ENCODE peak calls at places on chromosomes 13 and 19, in seven cellular contexts. G is tibial artery; Q is thoracic aorta; J is IMR-90; V is effector memory CD4-positive, alpha-beta T cell; L is PC-9; A is CD8-positive, alpha-beta T cell. B is an unnamed sample. For H3K4me1, the result is how much of the 10 kb centered on the place peaks cover.

GRCh38 chr13:79485014-79485441 is 4.1 kb downstream of the NDFIP2 start:
- DNase-seq in Q (no peak), V (no peak), L (peak), A (no peak), J (peak), G (no peak), B (no peak)

GRCh38 chr19:49338691-49339363 is 3.6 kb downstream of the CD37 start:
- DNase-seq in J (no peak), L (peak), A (no peak), G (peak), V (no peak), Q (peak), B (peak)

GRCh38 chr13:93786846-93787245 is 560.2 kb downstream of the GPC6 start:
- DNase-seq in L (no peak), Q (no peak), G (no peak), V (no peak), J (no peak), A (no peak), B (no peak)

GRCh38 chr19:18879579-18880373 is 16.2 kb downstream of the CERS1 start:
- DNase-seq in G (no peak), A (no peak), J (no peak), V (no peak), Q (no peak), L (peak), B (no peak)

GRCh38 chr19:10858204-10858828 is 10.1 kb downstream of the C19orf38 start:
- DNase-seq in G (no peak), L (no peak), V (no peak), J (no peak), A (no peak), Q (no peak), B (no peak)

GRCh38 chr19:16068696-16069259 is 7.5 kb upstream of the TPM4 start:
- DNase-seq in Q (no peak), L (no peak), A (no peak), V (no peak), J (no peak), G (peak), B (no peak)

GRCh38 chr19:35433448-35433847 is 14.6 kb upstream of the FFAR2 start:
- DNase-seq in A (no peak), L (no peak), Q (no peak), V (no peak), J (no peak), G (no peak), B (no peak)

GRCh38 chr19:13097331-13098258 is 5.1 kb downstream of the LYL1 start:
- DNase-seq in A (no peak), G (peak), L (no peak), Q (no peak), V (no peak), J (no peak), B (no peak)

GRCh38 chr19:18119243-18120105 is 21.9 kb downstream of the MAST3 start:
- DNase-seq in G (no peak), J (no peak), Q (no peak), L (no peak), A (peak), V (peak), B (no peak)

GRCh38 chr19:47375694-47376588 is 26.8 kb downstream of the DHX34 start:
- DNase-seq in G (no peak), V (no peak), J (no peak), A (no peak), Q (no peak), L (no peak), B (no peak)

GRCh38 chr13:112446867-112447266 is 70.7 kb downstream of the SPACA7 start:
- DNase-seq in V (no peak), L (no peak), J (no peak), Q (no peak), G (no peak), A (no peak), B (peak)

GRCh38 chr13:77310579-77311279 is 16.2 kb downstream of the MYCBP2 start:
- DNase-seq in V (no peak), A (no peak), J (no peak), G (no peak), Q (no peak), L (no peak), B (no peak)
- H3K4me1 ChIP-seq in V (under half), A (half or more), J (under half), G (under half), Q (half or more), L (under half), B (half or more)

DNA sequence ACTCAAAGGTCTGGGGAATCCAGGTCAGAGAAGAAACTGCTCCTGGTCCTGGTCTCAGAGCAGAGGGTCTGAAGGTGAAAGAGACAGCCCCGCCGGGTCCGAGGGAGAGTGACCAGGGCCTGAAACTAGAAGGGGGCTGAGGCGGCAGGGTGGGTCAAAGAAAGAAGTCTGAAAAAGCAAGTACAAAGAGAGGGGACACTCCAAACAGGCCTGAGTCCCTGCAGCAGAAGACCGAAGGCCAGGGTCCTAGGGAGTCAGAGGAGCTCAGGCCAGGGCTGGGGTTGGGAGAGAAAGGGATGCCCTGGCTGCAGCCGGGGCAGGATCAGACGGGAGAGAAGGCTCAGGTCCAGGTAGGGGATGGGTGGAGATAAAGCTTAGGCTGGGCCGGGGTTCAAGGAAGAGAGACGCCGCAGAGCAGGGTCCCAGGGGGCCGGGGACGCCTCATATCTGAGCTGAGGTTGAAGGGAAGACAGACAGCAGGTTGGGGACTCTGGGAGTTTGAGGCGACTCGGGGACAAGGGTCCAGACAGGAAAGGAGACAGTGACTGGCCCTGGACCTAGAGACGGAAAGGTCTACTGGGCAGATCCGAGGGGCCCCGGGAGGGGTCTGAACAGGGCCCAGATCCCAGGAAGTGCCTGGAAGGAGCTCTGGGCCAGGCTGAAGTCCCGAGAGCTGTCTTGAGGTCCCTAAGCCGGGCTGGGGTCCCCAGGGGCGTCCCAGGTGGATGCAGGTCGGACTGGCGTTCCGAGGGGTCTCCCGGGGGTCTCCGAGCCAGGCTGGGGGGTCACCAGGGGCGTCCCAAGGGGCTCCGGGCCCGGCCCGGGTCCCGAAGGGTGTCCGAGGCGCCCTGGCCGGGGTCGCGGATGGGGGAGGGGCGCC is 795 bp downstream of the MLLT1 start:
- DNase-seq in Q (no peak), L (peak), V (no peak), J (no peak), A (no peak), G (no peak), B (no peak)
- H3K4me1 ChIP-seq in Q (half or more), L (under half), V (under half), J (under half), A (under half), G (under half), B (half or more)

DNA sequence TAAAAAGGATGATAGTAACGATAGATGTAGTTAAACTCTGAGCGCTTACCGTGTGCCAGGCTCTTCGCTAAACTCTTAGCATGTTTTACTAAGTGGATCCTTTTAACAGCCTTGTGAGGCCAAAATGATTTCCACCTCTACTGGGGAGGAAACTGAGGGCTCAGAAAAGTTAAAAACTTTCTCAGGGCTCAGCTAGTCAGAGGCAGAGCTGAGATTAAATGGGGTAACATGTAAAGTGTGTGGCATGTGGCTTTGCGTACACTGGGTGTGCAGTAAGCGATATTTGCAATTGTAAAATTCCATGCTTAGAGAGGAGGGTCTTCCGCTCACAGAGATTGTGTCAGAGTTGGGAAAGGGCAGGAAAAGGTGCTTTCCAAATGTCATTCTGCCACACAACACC is 1.7 kb downstream of the U2AF2 start:
- DNase-seq in J (no peak), Q (no peak), L (no peak), A (no peak), G (no peak), V (no peak), B (no peak)
- H3K4me1 ChIP-seq in J (under half), Q (under half), L (under half), A (under half), G (half or more), V (under half), B (under half)

GRCh38 chr13:114035186-114035582 is 61.3 kb upstream of the C13orf46 start:
- DNase-seq in A (no peak), Q (no peak), G (no peak), L (no peak), J (no peak), V (no peak), B (no peak)
- H3K4me1 ChIP-seq in A (under half), Q (under half), G (under half), L (under half), J (under half), V (under half), B (under half)

GRCh38 chr19:4376245-4376990 is 23.9 kb downstream of the SH3GL1 start:
- DNase-seq in J (no peak), L (peak), A (no peak), V (no peak), G (peak), Q (no peak), B (no peak)

GRCh38 chr19:4379383-4380253 is 20.7 kb downstream of the SH3GL1 start:
- DNase-seq in Q (no peak), A (peak), L (peak), V (no peak), J (peak), G (peak), B (no peak)

GRCh38 chr19:4378886-4379285 is 21.5 kb downstream of the SH3GL1 start:
- DNase-seq in J (no peak), V (no peak), G (no peak), Q (no peak), L (no peak), A (no peak), B (no peak)

GRCh38 chr19:4376991-4377781 is 23.2 kb downstream of the SH3GL1 start:
- DNase-seq in J (peak), L (peak), A (no peak), G (no peak), V (no peak), Q (no peak), B (no peak)

DNA sequence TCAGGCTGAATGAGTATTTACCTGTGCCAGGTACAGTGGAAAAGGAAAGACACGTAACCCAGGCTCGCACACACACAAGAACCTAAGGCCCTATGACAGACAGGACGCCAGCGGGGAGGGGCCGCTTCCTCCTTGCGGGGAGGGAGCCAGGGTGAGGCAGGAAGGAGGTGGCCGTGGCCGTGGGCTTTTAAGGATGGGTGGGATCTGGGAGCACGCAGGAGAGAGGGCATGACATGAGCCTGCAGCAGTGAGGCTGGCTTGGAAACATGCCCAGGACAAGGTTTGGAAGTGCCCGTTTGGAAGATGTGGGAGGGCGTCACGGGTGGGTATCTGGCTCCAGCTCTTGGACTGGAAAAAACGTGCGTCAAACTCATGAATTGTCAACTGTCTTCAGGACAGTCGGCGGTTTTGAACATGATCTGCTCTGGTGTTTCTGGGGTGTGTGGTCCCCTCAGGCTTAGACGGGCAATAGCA is 20.1 kb downstream of the SH3GL1 start:
- DNase-seq in Q (no peak), J (no peak), A (peak), G (peak), V (peak), L (no peak), B (no peak)
- H3K4me1 ChIP-seq in Q (under half), J (under half), A (half or more), G (under half), V (under half), L (under half), B (half or more)

GRCh38 chr13:98482476-98483444 is 94.1 kb downstream of the STK24 start:
- DNase-seq in A (no peak), Q (no peak), L (peak), G (peak), J (peak), V (no peak), B (peak)
- H3K4me1 ChIP-seq in A (under half), Q (under half), L (half or more), G (under half), J (under half), V (half or more), B (half or more)

GRCh38 chr13:40576369-40576768 is 90.1 kb downstream of the FOXO1 start:
- DNase-seq in Q (no peak), A (no peak), L (no peak), V (no peak), J (no peak), G (no peak), B (no peak)
- H3K4me1 ChIP-seq in Q (half or more), A (half or more), L (under half), V (half or more), J (under half), G (under half), B (half or more)

DNA sequence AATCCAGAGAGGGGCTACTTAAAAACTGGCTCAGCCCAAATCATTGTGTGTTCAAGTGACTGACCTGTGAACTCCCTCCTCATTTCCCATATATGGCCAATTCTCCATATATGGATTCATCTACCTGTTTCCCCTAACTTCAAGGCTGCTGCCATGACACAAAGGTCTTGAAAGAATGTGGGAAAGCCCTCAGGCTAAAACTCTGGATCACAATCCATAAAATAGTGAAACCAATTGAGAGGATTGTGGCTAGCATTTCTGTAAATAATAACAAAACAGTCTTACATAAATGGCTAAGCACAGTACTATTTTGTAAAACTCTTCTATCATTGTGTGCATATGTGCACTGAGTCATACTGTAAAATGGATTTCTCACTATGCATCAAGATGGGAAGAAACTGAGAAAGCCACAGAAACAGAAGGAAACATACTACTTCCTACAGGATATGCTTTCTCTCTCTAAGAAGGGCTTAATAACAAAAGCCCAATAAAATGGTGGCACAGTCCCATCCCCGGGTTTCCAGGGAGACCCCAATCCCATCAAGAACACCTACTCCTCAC is 80.5 kb downstream of the FOXO1 start:
- DNase-seq in G (no peak), Q (no peak), J (no peak), L (no peak), V (no peak), A (no peak), B (no peak)
- H3K4me1 ChIP-seq in G (under half), Q (half or more), J (under half), L (under half), V (under half), A (half or more), B (half or more)